ENCODE peak calls at places on chromosomes 5 and 9, in ten cellular contexts. W is natural killer cell treated with Interleukin-12 subunit alpha and Interleukin-12 subunit beta and Interleukin-15 and Interleukin-18, amount 100 ng/mL, for 72 hours; M is stromal cell of bone marrow; H is CD8-positive, alpha-beta memory T cell; Q is HTR-8/SVneo; F is NCI-H1092; T is nucleus accumbens; Z is epithelial cell of esophagus; R is smooth muscle cell of the brain vasculature; O is activated CD4-positive, CD25-positive, alpha-beta regulatory T cell treated with anti-CD3 and anti-CD28 coated beads, Interleukin-2, amount 50 U/mL, for 72 hours. J is an unnamed sample.

GRCh38 chr9:6045364-6045763 is 29.9 kb upstream of the RANBP6 start:
- DNase-seq in R (no peak), O (no peak), M (no peak), H (no peak), Z (no peak), F (no peak), T (no peak), Q (no peak), W (no peak), J (no peak)

GRCh38 chr5:147522435-147522834 is 12.6 kb upstream of the DPYSL3 start:
- DNase-seq in F (no peak), W (no peak), R (no peak), O (no peak), H (no peak), Q (no peak), T (no peak), M (no peak), Z (peak), J (peak)

GRCh38 chr5:115262405-115263247 is at the start of gene PGGT1B:
- DNase-seq in M (peak), W (peak), R (no peak), Z (peak), Q (peak), F (peak), H (peak), T (peak), O (peak), J (peak)

GRCh38 chr5:17054911-17055310 is 118.8 kb upstream of the MYO10 start:
- DNase-seq in H (no peak), W (no peak), F (no peak), M (no peak), T (no peak), Z (no peak), Q (no peak), O (no peak), R (no peak), J (no peak)

GRCh38 chr9:33517373-33517772 is 6.7 kb upstream of the ANKRD18B start:
- DNase-seq in Q (peak), M (peak), Z (peak), H (no peak), O (no peak), R (no peak), F (no peak), W (no peak), T (no peak), J (peak)

GRCh38 chr5:77333451-77334123 is 123.1 kb downstream of the PDE8B start:
- DNase-seq in W (no peak), R (no peak), H (no peak), Q (no peak), T (no peak), M (no peak), F (no peak), O (no peak), Z (no peak), J (no peak)

GRCh38 chr9:108017671-108018070 is 528.1 kb upstream of the KLF4 start:
- DNase-seq in T (no peak), Q (no peak), F (no peak), H (no peak), O (no peak), W (no peak), Z (peak), R (no peak), M (no peak), J (no peak)

GRCh38 chr9:9437641-9438040 is 1175.2 kb downstream of the PTPRD start:
- DNase-seq in R (no peak), T (no peak), H (no peak), Z (no peak), Q (no peak), W (no peak), O (no peak), F (no peak), M (no peak), J (no peak)

GRCh38 chr5:143573568-143574170 is 170.2 kb upstream of the NR3C1 start:
- DNase-seq in Z (no peak), Q (no peak), F (no peak), O (no peak), W (no peak), H (no peak), T (no peak), R (no peak), M (no peak), J (peak)

GRCh38 chr9:131019387-131020239 is 10.6 kb downstream of the LAMC3 start:
- DNase-seq in F (no peak), M (peak), W (no peak), H (no peak), R (no peak), Q (no peak), T (no peak), Z (no peak), O (no peak), J (peak)

GRCh38 chr5:158910782-158911692 is 188.7 kb downstream of the EBF1 start:
- DNase-seq in W (no peak), F (no peak), O (no peak), Q (no peak), H (no peak), R (no peak), Z (peak), M (no peak), T (no peak), J (no peak)

GRCh38 chr5:624951-625230 is 12.8 kb downstream of the CEP72 start:
- DNase-seq in Q (no peak), O (no peak), F (no peak), W (peak), Z (no peak), M (no peak), T (no peak), R (no peak), H (no peak), J (no peak)

GRCh38 chr9:219670-220365 is 5.2 kb downstream of the DOCK8 start:
- DNase-seq in O (no peak), H (no peak), R (no peak), W (no peak), Z (no peak), T (no peak), M (no peak), F (no peak), Q (no peak), J (no peak)

GRCh38 chr5:150122158-150122510 is 33.5 kb downstream of the PDGFRB start:
- DNase-seq in W (no peak), Z (peak), O (no peak), H (no peak), R (no peak), F (no peak), M (no peak), Q (no peak), T (no peak), J (no peak)

GRCh38 chr9:120366646-120367019 is 213.3 kb downstream of the CDK5RAP2 start:
- DNase-seq in H (no peak), T (no peak), Z (peak), Q (peak), O (no peak), F (no peak), R (peak), M (no peak), W (no peak), J (peak)

GRCh38 chr5:154757647-154758406 is 2.6 kb downstream of the LARP1 start:
- DNase-seq in F (no peak), O (no peak), Q (no peak), T (no peak), H (no peak), M (no peak), W (no peak), R (no peak), Z (peak), J (peak)

GRCh38 chr5:40991168-40991980 is 79.8 kb downstream of the MROH2B start:
- DNase-seq in F (no peak), Q (no peak), H (no peak), T (no peak), W (no peak), R (peak), M (peak), O (no peak), Z (peak), J (peak)

J was measured in renal cortical epithelial cell.